ENCODE peak calls at places on chromosome 22, in five cellular contexts. F is endothelial cell of umbilical vein, G is HepG2, R is H1, Q is K562. L is an unnamed sample.
A peak's percentile ranks its signal among the peaks of the same experiment; 100 is the strongest.

GRCh38 chr22:20186183-20186870 is 35.5 kb upstream of the CCDC188 start:
- DNase-seq in F (peak; percentile 10), G (peak; percentile 44), R (peak; percentile 69), Q (peak; percentile 74), L (peak; percentile 25)

GRCh38 chr22:30575859-30576258 is 1.4 kb upstream of the GAL3ST1 start:
- DNase-seq in F (no peak), G (no peak), R (no peak), Q (no peak), L (no peak)

GRCh38 chr22:19066531-19067271 is 55.5 kb downstream of the DGCR2 start:
- DNase-seq in F (no peak), G (no peak), R (no peak), Q (no peak), L (no peak)

GRCh38 chr22:21887841-21888240 is 20.4 kb upstream of the MAPK1 start:
- DNase-seq in F (no peak), G (no peak), R (no peak), Q (no peak), L (no peak)

GRCh38 chr22:44645083-44645482 is 56.9 kb upstream of the PRR5 start:
- DNase-seq in F (no peak), G (peak; percentile 82), R (no peak), Q (no peak), L (no peak)

GRCh38 chr22:22858559-22858937 is 29.1 kb upstream of the IGLL5 start:
- DNase-seq in F (no peak), G (peak; percentile 69), R (no peak), Q (no peak), L (no peak)

GRCh38 chr22:31248138-31248745 is 36.1 kb downstream of the LIMK2 start:
- DNase-seq in F (peak; percentile 60), G (no peak), R (peak; percentile 68), Q (peak; percentile 76), L (no peak)

GRCh38 chr22:31719850-31720471 is 30.0 kb downstream of the PRR14L start:
- DNase-seq in F (no peak), G (no peak), R (no peak), Q (no peak), L (no peak)

GRCh38 chr22:35230417-35230816 is 26.9 kb upstream of the HMGXB4 start:
- DNase-seq in F (no peak), G (no peak), R (peak; percentile 8), Q (no peak), L (no peak)

GRCh38 chr22:39946571-39947407 is 13.4 kb upstream of the TMA7B start:
- DNase-seq in F (peak; percentile 12), G (no peak), R (no peak), Q (peak; percentile 90), L (no peak)

GRCh38 chr22:20980523-20980922 is 1.6 kb upstream of the LZTR1 start:
- DNase-seq in F (no peak), G (no peak), R (no peak), Q (peak; percentile 50), L (no peak)

GRCh38 chr22:33400061-33400840 is 342.1 kb upstream of the SYN3 start:
- DNase-seq in F (no peak), G (no peak), R (no peak), Q (no peak), L (no peak)

GRCh38 chr22:42077486-42078125 is 1.9 kb upstream of the SMDT1 start:
- DNase-seq in F (no peak), G (no peak), R (no peak), Q (no peak), L (no peak)

GRCh38 chr22:20749453-20749852 is 24.5 kb upstream of the SERPIND1 start:
- DNase-seq in F (no peak), G (no peak), R (no peak), Q (no peak), L (no peak)

GRCh38 chr22:40757071-40757470 is 62.1 kb downstream of the SLC25A17 start:
- DNase-seq in F (no peak), G (no peak), R (no peak), Q (no peak), L (no peak)

GRCh38 chr22:43777204-43777671 is 34.9 kb downstream of the EFCAB6 start:
- DNase-seq in F (peak; percentile 19), G (no peak), R (no peak), Q (peak; percentile 1), L (peak; percentile 10)

GRCh38 chr22:44026630-44027511 is 2.8 kb downstream of the PARVB start:
- DNase-seq in F (peak; percentile 88), G (no peak), R (no peak), Q (peak; percentile 82), L (no peak)

GRCh38 chr22:17087176-17088131 is 2.7 kb downstream of the IL17RA start:
- DNase-seq in F (no peak), G (no peak), R (no peak), Q (peak; percentile 27), L (no peak)

GRCh38 chr22:48960981-48961655 is 866.6 kb downstream of the BRD1 start:
- DNase-seq in F (no peak), G (no peak), R (peak; percentile 43), Q (no peak), L (no peak)
- TF ChIP-seq JUN in F (no peak), G (no peak), R (no peak), Q (no peak), L (no peak)

DNA sequence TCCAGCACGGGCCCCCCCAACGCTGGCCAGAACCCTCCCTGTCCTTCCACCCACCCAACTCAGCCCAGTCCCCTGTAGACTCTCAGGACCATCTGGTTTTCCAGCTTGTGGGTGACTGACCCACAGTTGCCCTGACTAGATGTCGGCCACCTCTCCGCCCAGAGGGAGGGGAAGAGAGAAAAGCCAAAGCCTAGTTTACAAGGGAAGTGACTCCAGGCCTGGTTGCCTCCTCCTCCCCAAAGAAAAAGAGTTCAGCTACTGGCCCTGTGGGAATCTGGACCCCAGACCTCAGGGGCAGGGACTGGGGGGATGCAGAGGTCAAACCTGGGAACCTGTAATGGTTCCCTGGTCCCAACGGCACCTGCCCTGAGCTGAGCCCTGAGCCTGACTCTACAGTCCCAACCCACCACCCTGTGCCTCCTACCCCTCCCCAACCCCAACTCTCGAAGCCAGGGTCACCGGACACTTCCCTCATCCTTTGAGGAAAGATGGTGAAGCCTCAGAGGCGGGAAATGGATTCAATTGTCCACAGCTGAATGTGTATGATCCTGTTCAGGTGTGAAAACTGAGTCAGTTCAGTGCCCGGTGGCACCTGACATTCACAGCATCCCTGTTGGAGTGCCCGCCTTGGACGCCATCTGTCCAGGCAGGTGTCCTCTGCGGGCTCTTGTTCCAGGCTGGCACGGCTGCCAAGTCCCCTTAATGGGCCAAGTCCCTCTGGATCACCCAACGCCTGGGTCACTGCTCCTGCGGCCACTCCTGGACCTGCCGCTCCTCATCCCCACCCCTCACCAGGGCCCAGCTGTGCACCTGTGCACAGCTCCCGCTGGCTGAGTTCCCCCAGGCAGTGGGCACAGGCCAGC is 21.0 kb upstream of the WNT7B start:
- DNase-seq in F (no peak), G (no peak), R (no peak), Q (no peak), L (no peak)
- H3K4me3 ChIP-seq in F (peak overlapping the region; percentile 6), G (no peak overlapping the region), R (no peak overlapping the region), Q (no peak overlapping the region), L (no peak overlapping the region)

DNA sequence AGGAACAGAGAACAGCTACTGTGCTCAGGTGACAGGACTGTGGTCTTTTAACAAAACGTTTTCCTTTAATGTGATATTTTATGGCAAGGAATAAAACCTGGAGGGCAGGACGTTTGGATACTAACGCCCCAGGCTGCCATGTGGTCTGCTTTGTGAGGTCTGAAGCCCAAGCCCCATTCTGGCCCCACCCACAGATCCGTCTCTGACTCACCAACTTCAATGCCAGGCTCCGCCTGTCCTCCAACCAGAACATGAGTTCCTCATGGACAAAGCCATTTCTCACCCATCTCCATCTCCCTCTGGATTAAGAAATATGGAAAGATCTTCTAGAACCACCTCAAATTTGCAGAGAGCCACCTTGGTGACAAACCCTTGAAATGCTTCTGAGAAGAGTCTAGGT is 148.8 kb downstream of the CRYBB2 start:
- DNase-seq in F (no peak), G (no peak), R (no peak), Q (no peak), L (peak; percentile 11)
- TF ChIP-seq JUN in F (no peak), G (no peak), R (no peak), Q (no peak), L (no peak)

GRCh38 chr22:49960159-49960966 is at the start of gene PIM3:
- DNase-seq in F (peak; percentile 97), G (peak; percentile 94), R (peak; percentile 87), Q (peak; percentile 95), L (peak; percentile 90)

GRCh38 chr22:49958462-49958921 is 2.1 kb upstream of the PIM3 start:
- DNase-seq in F (no peak), G (no peak), R (no peak), Q (no peak), L (no peak)

GRCh38 chr22:49957826-49958461 is 2.6 kb upstream of the PIM3 start:
- DNase-seq in F (no peak), G (no peak), R (no peak), Q (no peak), L (no peak)

GRCh38 chr22:49959782-49960158 is 802 bp upstream of the PIM3 start:
- DNase-seq in F (no peak), G (peak; percentile 74), R (no peak), Q (no peak), L (peak; percentile 39)

GRCh38 chr22:49958961-49959781 is 1.4 kb upstream of the PIM3 start:
- DNase-seq in F (no peak), G (peak; percentile 85), R (no peak), Q (peak; percentile 28), L (no peak)
- H3K4me3 ChIP-seq in F (peak overlapping the region; percentile 42), G (peak overlapping the region; percentile 83), R (no peak overlapping the region), Q (peak overlapping the region; percentile 76), L (peak overlapping the region; percentile 79)

GRCh38 chr22:38612217-38613006 is 42.4 kb upstream of the DMC1 start:
- DNase-seq in F (no peak), G (no peak), R (no peak), Q (no peak), L (no peak)

GRCh38 chr22:38611559-38611958 is 41.6 kb upstream of the DMC1 start:
- DNase-seq in F (no peak), G (no peak), R (no peak), Q (no peak), L (no peak)

GRCh38 chr22:38607680-38608079 is 37.7 kb upstream of the DMC1 start:
- DNase-seq in F (no peak), G (peak; percentile 56), R (no peak), Q (no peak), L (no peak)

GRCh38 chr22:38610234-38610633 is 40.3 kb upstream of the DMC1 start:
- DNase-seq in F (no peak), G (no peak), R (no peak), Q (no peak), L (no peak)

GRCh38 chr22:38609371-38609770 is 39.4 kb upstream of the DMC1 start:
- DNase-seq in F (no peak), G (no peak), R (no peak), Q (no peak), L (no peak)
- TF ChIP-seq JUN in F (no peak), G (no peak), R (no peak), Q (no peak), L (no peak)

DNA sequence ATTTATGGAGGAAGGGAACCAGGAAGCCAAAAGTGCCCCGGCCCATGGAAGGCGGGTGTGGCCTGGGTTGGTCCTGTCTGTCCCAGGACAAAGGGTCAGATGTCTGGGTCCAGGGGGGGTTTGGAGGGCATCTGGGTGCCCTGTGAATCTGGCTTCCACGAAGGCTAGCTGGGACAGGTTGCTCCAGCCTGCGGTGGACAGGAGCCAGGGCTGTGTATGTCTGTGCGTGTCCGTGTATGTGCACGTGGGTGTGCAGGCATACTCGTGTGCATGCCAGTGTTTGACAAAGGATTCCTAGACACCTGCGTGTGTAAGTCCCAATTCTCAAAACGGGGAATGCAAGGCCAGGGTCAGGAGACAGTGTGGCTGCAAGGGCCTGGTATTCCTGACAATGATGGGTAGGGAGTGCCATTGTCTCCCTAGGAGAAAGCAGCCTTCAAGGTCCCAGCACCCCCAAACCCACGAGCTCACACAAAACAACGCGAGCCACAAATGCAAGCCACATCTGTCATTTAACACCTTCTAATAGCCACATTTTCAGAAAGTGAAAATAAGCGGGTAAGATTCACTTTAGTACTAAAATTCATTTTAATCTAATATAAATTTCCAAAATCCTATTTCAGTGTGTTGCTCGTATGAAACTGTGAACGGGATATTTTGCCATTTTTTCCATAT is 78.4 kb upstream of the WNT7B start:
- DNase-seq in F (peak; percentile 31), G (no peak), R (no peak), Q (no peak), L (no peak)
- H3K4me3 ChIP-seq in F (peak overlapping the region; percentile 27), G (no peak overlapping the region), R (no peak overlapping the region), Q (no peak overlapping the region), L (peak overlapping the region; percentile 61)